ENCODE peak calls at places on chromosomes 4 and X, in nine cellular contexts. M is activated CD8-positive, alpha-beta T cell treated with anti-CD3 and anti-CD28 coated beads for 36 hours; Z is brain microvascular endothelial cell; P is foreskin fibroblast; N is A549; X is mucosa of descending colon; A is HCT116; W is endothelial cell of umbilical vein; V is left lung. E is an unnamed sample.

GRCh38 chrX:72021975-72022374 is 109.7 kb downstream of the RTL5 start:
- DNase-seq in M (peak; percentile 33), Z (no peak), P (no peak), N (peak; percentile 39), X (no peak), A (no peak), W (no peak), V (no peak), E (no peak)

GRCh38 chrX:35728481-35728880 is 69.7 kb upstream of the MAGEB16 start:
- DNase-seq in M (no peak), Z (no peak), P (no peak), N (peak; percentile 2), X (no peak), A (no peak), W (no peak), V (no peak), E (no peak)

GRCh38 chrX:74902806-74903205 is 22.4 kb downstream of the NEXMIF start:
- DNase-seq in M (no peak), Z (no peak), P (no peak), N (no peak), X (no peak), A (no peak), W (no peak), V (no peak), E (no peak)

GRCh38 chrX:155028749-155029360 is 2.2 kb downstream of the FUNDC2 start:
- DNase-seq in M (no peak), Z (peak; percentile 48), P (peak; percentile 12), N (peak; percentile 17), X (peak; percentile 4), A (no peak), W (peak; percentile 5), V (no peak), E (no peak)

GRCh38 chr4:9866931-9867330 is 85.5 kb downstream of the DRD5 start:
- DNase-seq in M (no peak), Z (no peak), P (no peak), N (no peak), X (no peak), A (no peak), W (no peak), V (no peak), E (no peak)

GRCh38 chr4:70746179-70746839 is 24.5 kb downstream of the RUFY3 start:
- DNase-seq in M (no peak), Z (peak; percentile 85), P (peak; percentile 64), N (no peak), X (no peak), A (no peak), W (no peak), V (peak; percentile 53), E (no peak)

GRCh38 chr4:159178147-159178541 is 75.3 kb downstream of the RAPGEF2 start:
- DNase-seq in M (no peak), Z (no peak), P (peak; percentile 61), N (no peak), X (no peak), A (no peak), W (no peak), V (no peak), E (no peak)

GRCh38 chr4:90121961-90122748 is 5.0 kb upstream of the CCSER1 start:
- DNase-seq in M (no peak), Z (no peak), P (no peak), N (no peak), X (no peak), A (no peak), W (peak; percentile 79), V (no peak), E (no peak)

GRCh38 chr4:8117278-8117682 is 41.3 kb downstream of the ABLIM2 start:
- DNase-seq in M (peak; percentile 72), Z (peak; percentile 37), P (no peak), N (peak; percentile 67), X (peak; percentile 80), A (peak; percentile 74), W (peak; percentile 45), V (no peak), E (no peak)

GRCh38 chr4:102429553-102429952 is 71.6 kb upstream of the NFKB1 start:
- DNase-seq in M (no peak), Z (peak; percentile 69), P (peak; percentile 79), N (peak; percentile 90), X (no peak), A (peak; percentile 87), W (no peak), V (no peak), E (no peak)

GRCh38 chr4:37054670-37055069 is 189.9 kb upstream of the NWD2 start:
- DNase-seq in M (no peak), Z (no peak), P (no peak), N (no peak), X (no peak), A (no peak), W (no peak), V (no peak), E (no peak)

GRCh38 chr4:123748806-123749205 is 352.2 kb downstream of the SPRY1 start:
- DNase-seq in M (no peak), Z (no peak), P (no peak), N (no peak), X (no peak), A (no peak), W (no peak), V (no peak), E (no peak)

GRCh38 chr4:123750044-123750443 is 353.4 kb downstream of the SPRY1 start:
- DNase-seq in M (no peak), Z (peak; percentile 28), P (no peak), N (no peak), X (no peak), A (no peak), W (no peak), V (no peak), E (no peak)

GRCh38 chr4:123744664-123745290 is 348.2 kb downstream of the SPRY1 start:
- DNase-seq in M (no peak), Z (no peak), P (no peak), N (no peak), X (no peak), A (no peak), W (peak; percentile 6), V (no peak), E (no peak)

GRCh38 chr4:123749408-123749807 is 352.8 kb downstream of the SPRY1 start:
- DNase-seq in M (no peak), Z (peak; percentile 11), P (no peak), N (no peak), X (no peak), A (no peak), W (peak; percentile 3), V (no peak), E (no peak)

GRCh38 chr4:123746981-123747380 is 350.4 kb downstream of the SPRY1 start:
- DNase-seq in M (no peak), Z (peak; percentile 56), P (no peak), N (no peak), X (no peak), A (no peak), W (no peak), V (no peak), E (no peak)
- TF ChIP-seq CTCF in M (no peak), Z (peak; percentile 49), P (no peak), N (no peak), X (no peak), A (no peak), W (no peak), V (no peak), E (no peak)

DNA sequence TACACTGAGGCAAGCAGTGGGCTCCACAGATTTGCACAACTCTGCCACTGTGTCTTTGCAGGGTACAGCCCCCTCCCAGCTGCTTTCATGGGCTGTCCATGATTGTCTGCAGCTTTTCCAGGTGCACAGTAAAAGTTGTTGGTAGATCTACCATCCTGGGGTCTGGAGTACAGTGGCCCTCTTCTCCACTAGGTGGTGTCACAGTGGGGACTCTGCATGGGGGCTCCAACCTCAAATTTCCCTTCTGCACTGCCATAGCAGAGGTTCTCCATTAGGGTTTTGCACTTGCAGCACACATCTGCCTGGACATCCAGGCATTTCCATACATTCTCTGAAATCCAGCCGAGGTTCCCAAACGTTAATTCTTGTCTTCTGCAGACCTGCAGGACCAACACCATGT is 1002.3 kb downstream of the FAM133A start:
- DNase-seq in M (no peak), Z (no peak), P (no peak), N (no peak), X (no peak), A (no peak), W (no peak), V (no peak), E (no peak)
- TF ChIP-seq CTCF in M (no peak), Z (no peak), P (no peak), N (no peak), X (no peak), A (no peak), W (no peak), V (no peak), E (no peak)

DNA sequence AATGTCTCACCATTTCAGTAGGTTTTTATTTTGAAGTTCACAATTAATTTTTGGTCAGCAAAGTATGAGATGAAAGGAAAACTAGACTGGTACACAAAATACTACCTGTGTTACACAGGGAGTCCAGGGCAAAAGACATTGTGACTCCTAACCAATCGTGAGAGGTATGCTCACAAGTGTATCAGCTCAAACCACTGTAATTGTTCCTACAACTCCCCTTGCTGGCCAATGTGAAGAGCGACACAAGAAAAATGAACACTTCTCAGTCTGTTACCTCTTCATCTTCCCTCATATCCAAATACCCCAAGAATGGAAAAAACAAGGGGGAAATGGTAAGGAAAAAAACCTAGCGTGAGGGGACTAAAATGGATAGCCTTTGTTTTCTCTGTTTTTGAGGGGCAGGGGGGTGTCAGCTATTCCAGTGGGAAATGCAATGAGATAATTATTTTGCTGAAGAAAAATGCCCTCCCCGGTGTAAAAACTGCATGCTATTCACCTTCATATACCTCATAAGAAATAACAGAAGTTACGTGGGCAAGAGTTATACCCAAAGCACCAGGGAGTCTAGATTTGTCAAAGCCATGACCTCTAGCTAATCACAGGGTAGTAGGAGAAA is 30.6 kb upstream of the NSUN7 start:
- DNase-seq in M (no peak), Z (peak; percentile 34), P (peak; percentile 23), N (peak; percentile 82), X (peak; percentile 45), A (peak; percentile 61), W (peak; percentile 26), V (no peak), E (no peak)
- TF ChIP-seq CTCF in M (peak; percentile 40), Z (peak; percentile 69), P (peak; percentile 57), N (peak; percentile 80), X (peak; percentile 13), A (peak; percentile 59), W (no peak), V (peak; percentile 10), E (peak; percentile 85)

GRCh38 chrX:37487271-37487670 is 84.2 kb upstream of the LANCL3 start:
- DNase-seq in M (no peak), Z (no peak), P (no peak), N (no peak), X (no peak), A (no peak), W (no peak), V (no peak), E (no peak)

GRCh38 chrX:37488323-37488722 is 83.1 kb upstream of the LANCL3 start:
- DNase-seq in M (no peak), Z (no peak), P (no peak), N (no peak), X (no peak), A (no peak), W (no peak), V (no peak), E (no peak)

DNA sequence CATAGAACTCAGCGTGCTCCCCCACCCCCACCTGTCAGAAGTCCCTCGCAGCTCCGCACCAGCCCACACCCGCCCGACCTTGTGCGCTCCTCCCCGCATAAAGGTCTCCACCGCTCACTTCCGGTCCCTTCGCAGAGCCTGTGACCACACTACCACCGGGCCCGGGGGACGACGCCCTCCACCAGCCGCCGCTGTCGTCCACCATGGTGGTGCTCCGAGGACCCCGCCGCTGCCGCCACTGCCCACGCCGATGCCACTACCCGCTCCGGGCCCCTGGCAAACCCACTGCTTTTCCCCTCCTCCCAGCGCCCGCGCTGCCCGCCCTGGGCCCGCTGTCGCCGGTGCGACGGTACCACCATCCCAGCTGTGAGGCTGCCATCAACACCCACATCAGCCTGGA is 79.8 kb upstream of the LANCL3 start:
- DNase-seq in M (no peak), Z (no peak), P (no peak), N (no peak), X (no peak), A (no peak), W (no peak), V (no peak), E (no peak)
- TF ChIP-seq CTCF in M (no peak), Z (no peak), P (no peak), N (no peak), X (no peak), A (no peak), W (no peak), V (no peak), E (no peak)